ENCODE peak calls at places on chromosomes 7 and 10, in eight cellular contexts. K is fibroblast of pulmonary artery; G is activated CD4-positive, alpha-beta memory T cell treated with anti-CD3 and anti-CD28 coated beads for 36 hours; Q is cardiac fibroblast; T is stimulated activated CD8-positive, alpha-beta memory T cell treated with anti-CD3 and anti-CD28 coated beads, Interleukin-12 subunit alpha, Interleukin-12 subunit beta, amount 100 ng/mL, for 1 hour; H is CD4-positive, alpha-beta T cell; N is stimulated activated CD4-positive, alpha-beta T cell treated with anti-CD3 and anti-CD28 coated beads, Interleukin-2, amount 100 ng/mL, for 48 hours; L is HFF-Myc. W is an unnamed sample.

GRCh38 chr10:33483124-33483794 is 148.8 kb upstream of the NRP1 start:
- DNase-seq in L (no peak), N (no peak), Q (no peak), G (no peak), K (no peak), H (no peak), T (no peak), W (peak)

GRCh38 chr7:48511021-48511579 is 339.8 kb downstream of the ABCA13 start:
- DNase-seq in G (no peak), H (no peak), N (no peak), Q (peak), K (no peak), T (no peak), L (no peak), W (no peak)

GRCh38 chr7:134302120-134302519 is 14.6 kb downstream of the SLC35B4 start:
- DNase-seq in G (no peak), Q (no peak), K (no peak), H (no peak), N (no peak), T (no peak), L (no peak), W (no peak)

GRCh38 chr7:110386914-110387313 is 704.0 kb upstream of the LRRN3 start:
- DNase-seq in L (peak), T (no peak), Q (peak), K (peak), G (no peak), N (no peak), H (no peak), W (no peak)

GRCh38 chr10:110512461-110513187 is 14.9 kb downstream of the DUSP5 start:
- DNase-seq in K (peak), L (peak), G (peak), H (no peak), N (no peak), Q (peak), T (no peak), W (no peak)

GRCh38 chr7:99837649-99838361 is 10.0 kb downstream of the CYP3A43 start:
- DNase-seq in T (no peak), K (peak), N (no peak), L (no peak), Q (peak), G (no peak), H (no peak), W (no peak)

GRCh38 chr10:28400176-28400575 is 97.3 kb upstream of the MPP7 start:
- DNase-seq in Q (no peak), T (no peak), K (no peak), G (no peak), H (no peak), N (no peak), L (no peak), W (no peak)

GRCh38 chr10:49280001-49280408 is 19.0 kb upstream of the C10orf71 start:
- DNase-seq in N (no peak), K (peak), Q (peak), H (no peak), L (peak), G (peak), T (no peak), W (no peak)

GRCh38 chr10:61164458-61165160 is 220.6 kb upstream of the RHOBTB1 start:
- DNase-seq in G (no peak), T (no peak), H (no peak), K (peak), N (no peak), Q (peak), L (no peak), W (no peak)

GRCh38 chr10:43260911-43261577 is 5.8 kb downstream of the RASGEF1A start:
- DNase-seq in Q (no peak), L (no peak), T (no peak), K (no peak), N (no peak), G (no peak), H (no peak), W (no peak)

GRCh38 chr7:48139461-48139860 is 31.8 kb upstream of the ABCA13 start:
- DNase-seq in H (no peak), K (peak), L (no peak), G (no peak), T (no peak), N (no peak), Q (peak), W (no peak)

GRCh38 chr7:104943502-104944343 is 70.3 kb upstream of the KMT2E start:
- DNase-seq in N (peak), T (peak), Q (peak), K (peak), L (no peak), G (peak), H (peak), W (peak)

GRCh38 chr10:63600540-63600939 is 79.3 kb downstream of the REEP3 start:
- DNase-seq in L (no peak), Q (no peak), T (no peak), K (no peak), N (no peak), H (no peak), G (no peak), W (no peak)

GRCh38 chr10:75208177-75208576 is 2.4 kb upstream of the VDAC2 start:
- DNase-seq in T (no peak), H (no peak), L (no peak), K (peak), N (no peak), Q (peak), G (peak), W (peak)

GRCh38 chr7:31513790-31514189 is at the start of gene ITPRID1:
- DNase-seq in G (no peak), L (no peak), H (no peak), N (no peak), T (no peak), K (no peak), Q (no peak), W (no peak)

W was measured in NCI-H2171 treated with DMSO at 0.1 percent for 48 hours.